ENCODE peak calls at places on chromosomes 3 and 15, in four cellular contexts. X is BE2C, N is cerebellum, Y is hippocampal formation. Z is an unnamed sample.

GRCh38 chr3:78867409-78868372 is 900.1 kb downstream of the ROBO1 start:
- DNase-seq in X (no peak), Y (no peak), N (no peak), Z (no peak)

GRCh38 chr3:71069797-71070196 is 513.7 kb downstream of the FOXP1 start:
- DNase-seq in N (no peak), X (peak; percentile 68), Y (peak; percentile 51), Z (no peak)

GRCh38 chr15:63997715-63998442 is 48.4 kb downstream of the DAPK2 start:
- DNase-seq in X (no peak), N (peak; percentile 28), Y (no peak), Z (no peak)

GRCh38 chr3:150077107-150077506 is 106.4 kb upstream of the PFN2 start:
- DNase-seq in N (no peak), X (no peak), Y (no peak), Z (no peak)

GRCh38 chr3:46298871-46299607 is 54.9 kb upstream of the CCR2 start:
- DNase-seq in X (no peak), N (no peak), Y (no peak), Z (no peak)

GRCh38 chr15:90035095-90035834 is 34.1 kb downstream of the ZNF710 start:
- DNase-seq in X (no peak), N (no peak), Y (peak; percentile 47), Z (no peak)

GRCh38 chr3:189800436-189800835 is 169.2 kb downstream of the TP63 start:
- DNase-seq in N (no peak), X (no peak), Y (no peak), Z (no peak)

GRCh38 chr3:153209596-153209995 is 47.6 kb downstream of the RAP2B start:
- DNase-seq in Y (no peak), N (no peak), X (no peak), Z (no peak)

GRCh38 chr3:69738291-69738690 is 973 bp upstream of the MITF start:
- DNase-seq in Y (no peak), X (no peak), N (no peak), Z (no peak)

GRCh38 chr3:180594631-180595348 is 7.2 kb upstream of the TTC14 start:
- DNase-seq in Y (no peak), N (no peak), X (no peak), Z (peak; percentile 34)

GRCh38 chr3:154872089-154872488 is 208.0 kb upstream of the MME start:
- DNase-seq in N (no peak), Y (no peak), X (no peak), Z (no peak)

Z was measured in frontal cortex.